ENCODE peak calls at places on chromosomes 1 and 21, in eight cellular contexts. T is HAP-1, V is tibial nerve, S is gastrocnemius medialis, K is K562, Z is A673, F is psoas muscle, B is colonic mucosa. A is an unnamed sample.

GRCh38 chr1:217344712-217345111 is 286.2 kb downstream of the GPATCH2 start:
- DNase-seq in K (no peak), T (no peak), B (no peak), S (no peak), Z (no peak), V (no peak), F (no peak), A (no peak)

GRCh38 chr1:54407201-54407956 is 1.2 kb upstream of the SSBP3 start:
- DNase-seq in Z (peak; percentile 89), B (peak; percentile 85), F (peak; percentile 59), V (peak; percentile 36), T (peak; percentile 95), S (peak; percentile 77), K (peak; percentile 81), A (peak; percentile 95)

GRCh38 chr1:205977348-205978014 is 25.7 kb downstream of the RAB7B start:
- DNase-seq in B (peak; percentile 64), K (peak; percentile 92), F (peak; percentile 88), Z (peak; percentile 80), V (no peak), T (peak; percentile 72), S (peak; percentile 45), A (peak; percentile 69)

GRCh38 chr1:240101737-240102136 is 10.1 kb downstream of the FMN2 start:
- DNase-seq in V (no peak), B (no peak), K (no peak), T (no peak), F (no peak), S (no peak), Z (no peak), A (no peak)

GRCh38 chr1:40315795-40316594 is 1.1 kb downstream of the COL9A2 start:
- DNase-seq in S (no peak), K (no peak), V (no peak), B (no peak), F (no peak), Z (peak; percentile 60), T (no peak), A (peak; percentile 13)

GRCh38 chr1:17059391-17060128 is 5.7 kb upstream of the SDHB start:
- DNase-seq in F (peak; percentile 83), B (peak; percentile 66), K (peak; percentile 67), S (peak; percentile 54), V (no peak), T (peak; percentile 47), Z (peak; percentile 85), A (peak; percentile 64)

GRCh38 chr1:48530727-48531351 is 58.8 kb upstream of the SPATA6 start:
- DNase-seq in K (peak; percentile 92), V (no peak), S (no peak), T (peak; percentile 23), F (peak; percentile 54), B (peak; percentile 85), Z (peak; percentile 75), A (peak; percentile 82)

GRCh38 chr1:230109066-230109465 is 42.0 kb downstream of the GALNT2 start:
- DNase-seq in K (no peak), T (no peak), V (no peak), S (no peak), Z (no peak), F (peak; percentile 46), B (no peak), A (no peak)

GRCh38 chr1:205172729-205173366 is 38.7 kb downstream of the DSTYK start:
- DNase-seq in Z (peak; percentile 9), V (no peak), B (no peak), T (no peak), S (peak; percentile 24), K (peak; percentile 44), F (no peak), A (no peak)

GRCh38 chr1:45679123-45679522 is 7.2 kb downstream of the GPBP1L1 start:
- DNase-seq in T (no peak), V (no peak), B (no peak), Z (peak; percentile 15), F (no peak), S (no peak), K (no peak), A (no peak)

GRCh38 chr1:46431695-46432094 is 37.6 kb downstream of the FAAH start:
- DNase-seq in S (no peak), B (no peak), Z (no peak), F (no peak), K (no peak), T (no peak), V (no peak), A (no peak)

GRCh38 chr1:175600721-175601440 is 142.5 kb downstream of the TNR start:
- DNase-seq in S (no peak), Z (no peak), B (no peak), T (no peak), F (no peak), K (no peak), V (no peak), A (no peak)

GRCh38 chr21:44556879-44557278 is 1.7 kb downstream of the KRTAP10-3 start:
- DNase-seq in T (no peak), S (no peak), B (no peak), V (no peak), Z (no peak), F (no peak), K (no peak), A (no peak)

GRCh38 chr1:237237721-237238120 is 195.7 kb downstream of the RYR2 start:
- DNase-seq in T (no peak), Z (no peak), F (no peak), V (no peak), K (no peak), B (no peak), S (no peak), A (no peak)

GRCh38 chr1:237235080-237235479 is 193.1 kb downstream of the RYR2 start:
- DNase-seq in Z (no peak), V (no peak), T (no peak), F (no peak), K (no peak), B (no peak), S (no peak), A (no peak)

GRCh38 chr1:237241038-237241437 is 199.1 kb downstream of the RYR2 start:
- DNase-seq in B (no peak), T (no peak), Z (no peak), F (no peak), K (no peak), S (no peak), V (no peak), A (no peak)

GRCh38 chr1:237244778-237245177 is 202.8 kb downstream of the RYR2 start:
- DNase-seq in K (no peak), B (no peak), V (no peak), S (no peak), Z (no peak), T (no peak), F (no peak), A (no peak)

DNA sequence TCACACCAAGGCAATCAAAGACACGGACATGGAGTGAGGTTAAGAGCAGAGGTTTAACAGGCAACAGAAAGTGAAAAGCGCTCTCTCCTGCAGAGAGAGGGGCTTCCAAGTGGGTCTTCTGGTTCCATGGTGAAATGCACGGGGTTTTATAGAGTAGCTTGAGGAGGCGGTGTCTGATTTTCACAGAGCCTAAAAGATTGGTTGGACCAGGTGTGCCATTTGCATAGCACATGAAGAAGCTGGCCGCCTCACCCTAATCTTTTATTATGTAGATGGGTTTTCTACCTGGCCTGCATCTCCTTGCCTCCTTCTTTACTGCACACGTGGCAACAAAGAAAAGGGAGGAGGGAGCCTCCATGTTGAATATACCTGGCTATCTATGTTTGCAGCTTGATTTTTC is 197.3 kb downstream of the RYR2 start:
- DNase-seq in S (no peak), F (no peak), T (no peak), B (no peak), Z (no peak), V (no peak), K (no peak), A (no peak)
- H3K4me3 ChIP-seq in S (no peak overlapping the region), F (no peak overlapping the region), T (no peak overlapping the region), B (no peak overlapping the region), Z (no peak overlapping the region), V (no peak overlapping the region), K (no peak overlapping the region), A (no peak overlapping the region)

GRCh38 chr1:9723068-9723805 is 71.7 kb downstream of the PIK3CD start:
- DNase-seq in K (no peak), S (no peak), T (no peak), F (no peak), Z (no peak), V (no peak), B (no peak), A (no peak)

GRCh38 chr1:9719978-9720722 is 68.6 kb downstream of the PIK3CD start:
- DNase-seq in S (no peak), K (no peak), V (no peak), T (no peak), F (no peak), B (no peak), Z (no peak), A (no peak)

GRCh38 chr1:9720785-9721605 is 69.5 kb downstream of the PIK3CD start:
- DNase-seq in S (no peak), T (no peak), Z (no peak), B (no peak), F (no peak), K (no peak), V (no peak), A (no peak)

GRCh38 chr1:9722378-9722749 is 70.8 kb downstream of the PIK3CD start:
- DNase-seq in V (no peak), K (no peak), Z (no peak), B (no peak), T (no peak), S (no peak), F (no peak), A (no peak)

GRCh38 chr1:9721606-9722377 is 70.3 kb downstream of the PIK3CD start:
- DNase-seq in V (no peak), K (peak; percentile 85), F (no peak), T (peak; percentile 16), Z (peak; percentile 62), S (no peak), B (peak; percentile 48), A (no peak)
- H3K4me1 ChIP-seq in V (peaks cover 14% of the 10 kb centered on the region), K (peaks cover 74% of the 10 kb centered on the region), F (no peaks in the 10 kb centered on the region), T (no peaks in the 10 kb centered on the region), Z (peaks cover 9% of the 10 kb centered on the region), S (peaks cover 4% of the 10 kb centered on the region), B (no peaks in the 10 kb centered on the region), A (no peaks in the 10 kb centered on the region)

DNA sequence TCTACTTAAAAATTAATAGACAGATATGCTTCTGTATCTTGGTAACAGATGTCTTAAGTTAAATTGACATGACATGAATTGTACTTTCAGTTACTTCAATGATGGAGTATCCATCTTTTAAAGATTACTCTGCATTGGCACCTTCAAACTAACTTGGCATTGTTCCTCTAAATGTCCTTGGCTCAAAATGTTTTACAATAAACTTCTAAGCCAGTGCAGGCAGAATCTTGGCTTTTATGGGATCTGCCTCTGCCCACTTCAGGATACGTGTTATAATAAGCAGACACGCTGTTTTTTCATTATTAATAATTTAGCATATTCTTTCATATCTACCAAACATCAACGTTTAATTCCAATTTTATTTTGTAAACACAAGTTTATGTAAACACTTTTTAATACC is 873.4 kb upstream of the ADAMTS5 start:
- DNase-seq in V (no peak), S (no peak), B (no peak), F (no peak), Z (no peak), K (no peak), T (no peak), A (no peak)
- H3K9me3 ChIP-seq in V (no peaks in the 10 kb centered on the region), S (no peaks in the 10 kb centered on the region), B (no peaks in the 10 kb centered on the region), F (peaks cover 5% of the 10 kb centered on the region), Z (peaks cover 15% of the 10 kb centered on the region), K (peaks cover 1% of the 10 kb centered on the region), T (peaks cover 2% of the 10 kb centered on the region), A (no peaks in the 10 kb centered on the region)

DNA sequence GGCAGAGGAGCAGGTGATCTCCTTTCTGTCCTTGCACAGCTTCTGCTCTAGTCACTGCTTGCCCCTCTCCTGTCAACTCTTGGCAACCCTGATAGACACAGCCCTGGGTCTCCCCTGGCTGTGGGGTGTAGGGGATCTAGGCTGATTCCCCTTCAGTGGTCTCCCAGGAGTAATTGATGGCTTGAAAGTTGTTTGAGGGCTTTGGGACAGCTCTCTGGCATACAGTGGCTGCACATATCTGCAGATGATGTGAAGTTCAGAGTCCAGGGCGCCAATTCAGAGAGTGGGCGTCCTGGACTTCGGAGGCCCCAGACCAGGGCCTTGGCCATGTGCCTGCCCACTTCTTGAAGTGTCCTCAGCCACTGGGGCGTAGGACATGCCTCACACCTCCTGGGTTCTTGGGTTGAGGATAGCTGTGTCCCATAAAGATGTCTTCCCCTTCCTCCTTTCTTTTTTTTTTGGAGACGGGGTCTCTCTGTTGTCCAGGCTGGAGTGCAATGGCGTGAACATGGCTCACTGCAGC is 2.5 kb downstream of the INAVA start:
- DNase-seq in B (no peak), F (no peak), T (no peak), V (no peak), Z (no peak), K (no peak), S (no peak), A (peak; percentile 73)
- H3K4me3 ChIP-seq in B (peak overlapping the region; percentile 33), F (no peak overlapping the region), T (no peak overlapping the region), V (no peak overlapping the region), Z (no peak overlapping the region), K (no peak overlapping the region), S (no peak overlapping the region), A (no peak overlapping the region)

A was measured in small intestine.